ENCODE peak calls at places on chromosomes 7 and 10, in five cellular contexts. M, H, N, E and R are unnamed samples.

GRCh38 chr7:101235050-101235449 is 2.6 kb downstream of the CLDN15 start:
- DNase-seq in M (no peak), H (no peak), N (no peak), E (no peak), R (no peak)

GRCh38 chr7:32518534-32519140 is 23.3 kb downstream of the AVL9 start:
- DNase-seq in M (peak), H (no peak), N (no peak), E (no peak), R (peak)

GRCh38 chr10:26367771-26368170 is 70.4 kb upstream of the APBB1IP start:
- DNase-seq in M (peak), H (peak), N (no peak), E (no peak), R (peak)

GRCh38 chr7:30996883-30997282 is 33.1 kb downstream of the GHRHR start:
- DNase-seq in M (no peak), H (no peak), N (no peak), E (no peak), R (no peak)

GRCh38 chr10:70093335-70093944 is 39.2 kb downstream of the AIFM2 start:
- DNase-seq in M (no peak), H (no peak), N (no peak), E (no peak), R (peak)

GRCh38 chr7:45108863-45109262 is 2.6 kb downstream of the TBRG4 start:
- DNase-seq in M (no peak), H (peak), N (no peak), E (no peak), R (no peak)

GRCh38 chr10:53090725-53091124 is 318.1 kb upstream of the MBL2 start:
- DNase-seq in M (no peak), H (no peak), N (no peak), E (no peak), R (no peak)

GRCh38 chr10:3233486-3233990 is 61.0 kb upstream of the PITRM1 start:
- DNase-seq in M (no peak), H (no peak), N (no peak), E (no peak), R (no peak)

GRCh38 chr7:45685619-45686240 is 111.6 kb downstream of the ADCY1 start:
- DNase-seq in M (no peak), H (no peak), N (no peak), E (no peak), R (no peak)

GRCh38 chr10:50420166-50420565 is 168.8 kb upstream of the ASAH2 start:
- DNase-seq in M (no peak), H (no peak), N (no peak), E (no peak), R (no peak)

GRCh38 chr7:46034056-46034768 is 113.1 kb upstream of the IGFBP3 start:
- DNase-seq in M (no peak), H (no peak), N (no peak), E (no peak), R (no peak)

GRCh38 chr10:14554091-14554842 is 220.4 kb downstream of the FAM107B start:
- DNase-seq in M (no peak), H (no peak), N (no peak), E (no peak), R (no peak)

GRCh38 chr7:149144996-149145850 is 2.0 kb upstream of the ZNF398 start:
- DNase-seq in M (peak), H (no peak), N (no peak), E (no peak), R (no peak)

GRCh38 chr10:22658745-22659410 is 55.5 kb downstream of the PIP4K2A start:
- DNase-seq in M (no peak), H (no peak), N (no peak), E (no peak), R (no peak)

GRCh38 chr7:50603288-50603687 is 38.1 kb upstream of the DDC start:
- DNase-seq in M (no peak), H (no peak), N (no peak), E (no peak), R (no peak)

GRCh38 chr10:80161321-80162084 is 29.0 kb downstream of the PLAC9 start:
- DNase-seq in M (peak), H (no peak), N (peak), E (no peak), R (no peak)

GRCh38 chr10:98956576-98957260 is 278.9 kb downstream of the HPSE2 start:
- DNase-seq in M (no peak), H (no peak), N (no peak), E (no peak), R (no peak)

GRCh38 chr10:93115661-93116383 is 42.1 kb downstream of the CYP26A1 start:
- DNase-seq in M (peak), H (peak), N (peak), E (no peak), R (peak)

GRCh38 chr7:116578526-116578925 is 53.7 kb downstream of the CAV1 start:
- DNase-seq in M (no peak), H (no peak), N (no peak), E (no peak), R (no peak)

GRCh38 chr7:116579322-116579721 is 54.5 kb downstream of the CAV1 start:
- DNase-seq in M (no peak), H (no peak), N (no peak), E (no peak), R (no peak)

GRCh38 chr7:116576350-116577319 is 51.8 kb downstream of the CAV1 start:
- DNase-seq in M (no peak), H (no peak), N (no peak), E (peak), R (no peak)

GRCh38 chr7:116575853-116576252 is 51.0 kb downstream of the CAV1 start:
- DNase-seq in M (no peak), H (no peak), N (no peak), E (no peak), R (no peak)

DNA sequence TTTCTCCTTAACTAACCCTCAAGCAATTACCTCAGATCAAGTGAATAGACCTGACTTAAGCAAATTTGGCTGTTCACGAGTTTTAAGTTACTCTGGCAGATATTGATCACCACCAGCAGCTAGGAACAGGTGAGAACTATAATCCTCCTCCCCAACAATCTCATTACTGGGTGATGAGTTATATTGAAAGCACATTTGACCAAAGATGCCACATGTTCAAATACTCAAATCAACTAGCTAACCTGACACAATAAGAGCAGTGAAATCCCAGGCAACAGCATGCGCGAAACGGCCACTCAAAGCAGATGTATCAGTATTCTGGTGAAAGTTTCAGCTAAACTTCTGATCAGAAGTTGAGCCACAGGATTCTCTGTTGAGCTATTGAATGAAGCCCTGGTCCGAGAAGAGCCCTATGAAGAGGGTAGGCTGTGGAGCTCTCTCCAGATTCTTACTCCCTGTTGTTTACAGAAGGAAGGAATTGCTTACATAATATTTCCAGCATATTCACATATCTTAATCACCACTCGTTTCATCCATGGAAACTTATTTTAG is 52.6 kb downstream of the CAV1 start:
- DNase-seq in M (no peak), H (no peak), N (no peak), E (no peak), R (no peak)
- H3K4me3 ChIP-seq in M (no peak), H (no peak), N (no peak), E (no peak), R (no peak)

DNA sequence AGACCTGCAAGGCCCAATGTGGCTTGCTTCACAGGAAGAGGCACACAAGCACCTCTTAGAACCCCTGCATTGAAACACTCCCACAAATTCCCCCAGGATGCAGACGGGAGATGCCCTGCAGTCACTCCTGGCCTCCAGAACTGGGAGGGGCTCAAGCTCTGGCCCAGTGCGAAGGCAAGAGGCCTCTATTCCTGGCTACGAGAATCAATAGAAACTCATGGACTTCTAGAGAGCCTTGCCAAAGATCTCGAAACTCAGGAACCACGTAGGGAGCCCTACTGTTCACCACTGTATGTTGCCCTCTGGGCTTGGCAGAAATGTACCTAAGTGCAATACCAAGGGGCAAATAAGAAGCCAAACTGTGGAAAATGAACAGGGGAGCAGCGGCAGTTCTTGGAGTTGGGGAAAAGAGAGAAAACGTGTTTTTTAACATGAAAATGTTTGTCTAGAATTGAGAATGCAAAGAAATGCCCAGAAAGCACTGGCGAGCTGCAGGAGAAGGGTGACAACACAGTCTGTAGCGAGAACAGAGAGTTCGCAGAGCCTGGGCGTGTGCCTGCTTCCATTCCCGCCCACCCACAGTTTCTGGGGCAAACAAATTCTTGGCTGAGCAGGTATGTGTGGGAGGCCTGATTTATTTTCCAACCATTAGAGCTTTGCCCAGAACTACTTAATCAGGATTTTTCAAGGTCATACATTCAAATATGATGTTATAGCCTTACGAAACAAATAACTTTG is 260.5 kb upstream of the KLF14 start:
- DNase-seq in M (no peak), H (no peak), N (no peak), E (no peak), R (no peak)
- H3K4me3 ChIP-seq in M (no peak), H (no peak), N (no peak), E (no peak), R (no peak)

DNA sequence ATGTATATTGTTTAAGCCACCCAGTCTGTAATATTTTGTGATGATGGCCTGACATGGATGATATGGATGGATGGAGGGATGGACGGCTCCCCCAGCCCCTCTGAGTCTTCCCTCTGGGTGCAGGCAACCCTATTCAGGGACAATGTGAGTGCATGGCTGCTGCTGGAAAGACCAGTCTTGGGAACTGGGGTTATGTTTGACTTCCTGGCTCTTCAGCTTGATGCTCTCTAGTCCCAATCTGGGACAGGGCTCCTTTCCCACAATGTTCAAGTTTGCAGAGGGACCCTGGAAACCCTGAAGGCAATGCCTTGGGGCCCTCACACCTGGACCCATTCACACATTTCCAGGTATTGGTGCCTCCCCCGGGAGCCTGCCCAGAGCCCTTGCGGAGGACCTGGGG is 52.3 kb upstream of the RET start:
- DNase-seq in M (no peak), H (no peak), N (no peak), E (no peak), R (no peak)
- H3K4me3 ChIP-seq in M (no peak), H (no peak), N (no peak), E (no peak), R (no peak)

GRCh38 chr10:107708981-107709380 is 544.5 kb upstream of the SORCS1 start:
- DNase-seq in M (no peak), H (no peak), N (no peak), E (no peak), R (no peak)
- H3K4me3 ChIP-seq in M (no peak), H (no peak), N (no peak), E (no peak), R (no peak)

DNA sequence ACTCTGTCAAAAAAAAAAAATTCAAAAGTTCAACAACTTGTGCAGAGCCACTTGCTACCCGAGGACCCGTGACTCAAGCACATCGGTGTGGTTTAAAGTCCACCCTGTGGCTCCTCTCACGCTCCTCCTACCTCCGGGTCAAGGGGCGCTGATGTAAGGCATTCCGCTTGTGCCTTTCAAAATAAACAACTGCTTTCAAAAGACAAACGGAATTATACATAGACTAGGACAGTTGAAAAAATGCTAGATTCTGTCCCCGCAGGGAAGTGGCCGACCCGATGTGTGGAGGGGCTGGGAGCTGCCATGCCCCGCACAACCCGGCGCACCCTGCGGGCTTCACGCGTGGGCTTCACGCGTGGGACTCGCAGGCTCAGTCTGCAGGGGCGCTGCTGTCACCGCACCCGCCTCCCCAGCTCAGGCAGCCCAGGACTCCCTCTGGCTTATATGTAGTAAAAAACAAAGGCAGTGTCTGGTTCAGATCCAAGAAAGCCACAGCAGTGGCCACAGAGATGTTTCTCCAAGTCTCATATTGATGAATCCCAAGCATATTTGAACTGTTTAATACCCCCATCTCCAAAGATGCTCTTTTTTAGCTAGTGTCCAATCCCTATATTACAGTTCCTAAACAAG is 239.7 kb upstream of the INHBA start:
- DNase-seq in M (no peak), H (no peak), N (no peak), E (no peak), R (no peak)
- H3K4me3 ChIP-seq in M (no peak), H (peak), N (no peak), E (no peak), R (no peak)